ENCODE peak calls at places on chromosomes 5 and 9, in nine cellular contexts. H, J, E, M, U, I, P, D and B are unnamed samples.
A peak's percentile ranks its signal among the peaks of the same experiment; 100 is the strongest.

GRCh38 chr9:122222741-122223140 is 6.0 kb downstream of the LHX6 start:
- DNase-seq in H (no peak), J (no peak), E (no peak), M (no peak), U (no peak), I (no peak), P (no peak), D (no peak), B (no peak)

GRCh38 chr5:153256-153655 is 38.0 kb upstream of the LRRC14B start:
- DNase-seq in H (no peak), J (no peak), E (peak; percentile 65), M (peak; percentile 36), U (no peak), I (no peak), P (no peak), D (no peak), B (no peak)

GRCh38 chr5:135827965-135828792 is 6.3 kb upstream of the SLC25A48 start:
- DNase-seq in H (no peak), J (no peak), E (no peak), M (no peak), U (no peak), I (no peak), P (no peak), D (no peak), B (no peak)

GRCh38 chr5:134183481-134183880 is 6.7 kb upstream of the SKP1 start:
- DNase-seq in H (no peak), J (no peak), E (no peak), M (peak; percentile 65), U (no peak), I (no peak), P (no peak), D (no peak), B (no peak)

GRCh38 chr5:180673371-180674252 is 24.2 kb upstream of the FLT4 start:
- DNase-seq in H (no peak), J (no peak), E (no peak), M (no peak), U (no peak), I (no peak), P (no peak), D (no peak), B (no peak)

GRCh38 chr5:124859027-124859426 is 112.6 kb upstream of the ZNF608 start:
- DNase-seq in H (no peak), J (no peak), E (no peak), M (no peak), U (no peak), I (peak; percentile 71), P (no peak), D (no peak), B (no peak)

GRCh38 chr5:81994679-81995078 is 22.9 kb downstream of the ATG10 start:
- DNase-seq in H (peak; percentile 7), J (no peak), E (peak; percentile 34), M (no peak), U (no peak), I (no peak), P (no peak), D (no peak), B (no peak)

GRCh38 chr5:54440456-54440893 is 15.0 kb upstream of the HSPB3 start:
- DNase-seq in H (no peak), J (no peak), E (no peak), M (no peak), U (peak; percentile 16), I (no peak), P (no peak), D (no peak), B (no peak)

GRCh38 chr5:34736445-34737119 is 80.5 kb downstream of the RAI14 start:
- DNase-seq in H (peak; percentile 83), J (peak; percentile 4), E (no peak), M (no peak), U (no peak), I (no peak), P (no peak), D (no peak), B (no peak)

GRCh38 chr5:123460296-123460729 is 37.1 kb upstream of the CEP120 start:
- DNase-seq in H (peak; percentile 97), J (no peak), E (no peak), M (peak; percentile 78), U (no peak), I (no peak), P (no peak), D (peak; percentile 12), B (no peak)